ENCODE peak calls at places on chromosomes 12 and 14, in four cellular contexts. J is HCT116, Z is uterus, U is A549. E is an unnamed sample.

GRCh38 chr14:25516838-25517237 is 466.9 kb upstream of the STXBP6 start:
- DNase-seq in Z (no peak), J (no peak), U (no peak), E (no peak)

GRCh38 chr14:25042362-25043299 is 7.3 kb downstream of the STXBP6 start:
- DNase-seq in U (peak; percentile 64), Z (no peak), J (no peak), E (no peak)

GRCh38 chr14:60485600-60486251 is at the start of gene C14orf39:
- DNase-seq in U (no peak), Z (no peak), J (no peak), E (no peak)

GRCh38 chr12:120873231-120873630 is 30.9 kb downstream of the SPPL3 start:
- DNase-seq in Z (no peak), J (no peak), U (no peak), E (no peak)

GRCh38 chr14:49363926-49364751 is 222.0 kb downstream of the RPS29 start:
- DNase-seq in U (no peak), Z (no peak), J (no peak), E (no peak)

GRCh38 chr14:53306267-53306721 is 153.2 kb upstream of the DDHD1 start:
- DNase-seq in U (peak; percentile 47), Z (peak; percentile 86), J (peak; percentile 28), E (no peak)

GRCh38 chr12:95143784-95144205 is 70.4 kb upstream of the NR2C1 start:
- DNase-seq in U (no peak), Z (no peak), J (no peak), E (no peak)

GRCh38 chr14:93081875-93082570 is 33.7 kb downstream of the ITPK1 start:
- DNase-seq in U (no peak), Z (no peak), J (no peak), E (no peak)

GRCh38 chr14:49853572-49854375 is 1.2 kb upstream of the NEMF start:
- DNase-seq in U (peak; percentile 93), J (peak; percentile 90), Z (peak; percentile 63), E (no peak)

GRCh38 chr14:72615511-72616121 is 278.3 kb downstream of the DPF3 start:
- DNase-seq in U (no peak), Z (no peak), J (no peak), E (no peak)

GRCh38 chr14:53542692-53543091 is 389.6 kb upstream of the DDHD1 start:
- DNase-seq in J (no peak), U (peak; percentile 47), Z (no peak), E (no peak)

GRCh38 chr14:21109377-21110260 is 8.8 kb downstream of the TMEM253 start:
- DNase-seq in J (no peak), Z (no peak), U (no peak), E (no peak)

GRCh38 chr12:110179291-110179690 is 55.1 kb downstream of the IFT81 start:
- DNase-seq in U (no peak), J (no peak), Z (no peak), E (no peak)

GRCh38 chr12:24948816-24949722 is at the start of gene BCAT1:
- DNase-seq in Z (peak; percentile 74), J (no peak), U (peak; percentile 77), E (peak; percentile 27)

GRCh38 chr12:7015555-7016370 is 2.5 kb downstream of the LPCAT3 start:
- DNase-seq in Z (no peak), J (no peak), U (no peak), E (no peak)

DNA sequence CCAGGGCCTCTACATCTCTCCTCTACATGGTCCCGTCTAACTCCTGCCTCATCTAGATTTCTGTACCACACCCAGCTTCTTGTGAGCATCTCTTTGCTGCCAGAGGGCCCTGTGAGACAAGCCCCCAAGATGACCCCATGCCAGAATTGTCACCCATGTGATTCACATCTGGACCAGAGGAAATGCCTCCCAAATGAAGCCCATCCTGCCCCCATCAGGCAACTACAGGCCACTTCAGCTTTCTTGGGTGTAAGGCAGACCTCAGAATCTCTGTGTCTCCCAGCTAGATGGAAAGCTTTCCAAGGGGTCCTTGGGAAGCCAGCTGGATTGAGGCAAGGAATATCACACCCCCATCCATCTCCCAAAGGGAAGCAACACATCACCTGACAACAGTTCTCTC is 9.3 kb upstream of the OAS3 start:
- DNase-seq in U (no peak), J (no peak), Z (no peak), E (no peak)
- TF ChIP-seq CTCF in U (no peak), J (no peak), Z (no peak), E (no peak)

GRCh38 chr14:96303981-96304380 is 48.0 kb downstream of the BDKRB1 start:
- DNase-seq in U (no peak), Z (no peak), J (no peak), E (no peak)

GRCh38 chr14:96304956-96305355 is 48.9 kb downstream of the BDKRB1 start:
- DNase-seq in J (peak; percentile 4), U (peak; percentile 27), Z (no peak), E (no peak)

GRCh38 chr14:96309128-96309906 is 53.3 kb downstream of the BDKRB1 start:
- DNase-seq in Z (no peak), U (peak; percentile 72), J (no peak), E (no peak)

GRCh38 chr14:96307434-96307833 is 51.4 kb downstream of the BDKRB1 start:
- DNase-seq in J (no peak), Z (no peak), U (peak; percentile 39), E (no peak)

DNA sequence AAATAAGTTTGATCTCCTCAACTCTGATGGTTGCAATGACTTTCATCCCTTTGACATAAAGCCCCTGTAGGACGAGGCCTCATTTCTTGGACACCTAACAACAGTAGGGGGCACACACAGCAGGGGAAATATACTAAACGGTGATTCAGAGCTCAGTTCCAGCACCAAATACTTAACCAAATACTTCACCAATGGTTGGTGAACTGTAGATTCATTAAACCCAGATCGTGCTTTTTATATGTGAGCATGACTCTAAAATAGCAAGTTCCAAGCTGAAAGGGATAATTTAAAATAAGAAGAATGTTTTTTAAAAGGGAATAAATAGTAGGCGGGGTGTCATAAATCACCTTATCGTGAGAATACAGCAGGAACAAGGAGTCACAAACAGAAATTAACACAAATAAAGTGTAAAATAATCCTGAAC is 53.2 kb downstream of the ATG2B start:
- DNase-seq in U (peak; percentile 44), Z (no peak), J (no peak), E (no peak)
- TF ChIP-seq CTCF in U (peak; percentile 35), Z (no peak), J (peak; percentile 5), E (no peak)

GRCh38 chr12:116773276-116773731 is 35.2 kb downstream of the RNFT2 start:
- DNase-seq in J (peak; percentile 12), Z (no peak), U (peak; percentile 43), E (no peak)
- TF ChIP-seq CTCF in J (peak; percentile 57), Z (no peak), U (no peak), E (no peak)

GRCh38 chr12:84694111-84694510 is 218.5 kb downstream of the SLC6A15 start:
- DNase-seq in J (no peak), Z (no peak), U (no peak), E (no peak)
- TF ChIP-seq CTCF in J (no peak), Z (no peak), U (no peak), E (no peak)

GRCh38 chr14:33964599-33965317 is 13.9 kb upstream of the EGLN3 start:
- DNase-seq in J (no peak), U (no peak), Z (no peak), E (no peak)
- TF ChIP-seq CTCF in J (no peak), U (no peak), Z (no peak), E (no peak)

DNA sequence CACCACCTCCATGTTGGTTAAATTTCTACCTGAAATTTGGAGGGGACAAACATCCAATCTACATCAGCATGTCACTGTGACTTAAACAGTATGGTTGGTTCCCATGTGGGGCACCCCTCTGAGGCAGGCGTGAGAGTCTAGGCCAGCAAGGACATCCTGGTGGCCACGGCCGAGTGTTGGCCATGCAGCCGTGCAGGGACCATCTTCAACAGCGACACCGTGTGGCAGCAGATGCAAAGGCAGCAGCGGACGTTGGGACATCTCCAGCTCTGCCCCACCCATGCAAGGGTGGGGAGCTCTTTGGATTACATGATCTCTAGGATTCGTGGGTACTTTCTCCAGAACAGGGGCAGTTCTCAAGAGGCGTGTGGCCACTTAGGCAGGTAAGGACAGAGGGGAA is 49.8 kb downstream of the NOC4L start:
- DNase-seq in U (peak; percentile 79), J (peak; percentile 31), Z (no peak), E (no peak)
- TF ChIP-seq CTCF in U (peak; percentile 15), J (no peak), Z (no peak), E (no peak)